ENCODE peak calls at places on chromosomes 4 and X, in nine cellular contexts. One of them, this sample, is unnamed.

GRCh38 chrX:150361777-150362351 is 1.3 kb upstream of the MAMLD1 start:
- DNase-seq in GM23248: peak; percentile 66
- DNase-seq in suprapubic skin: no peak
- DNase-seq in uterus: no peak
- DNase-seq in psoas muscle: peak; percentile 53
- DNase-seq in tibial artery: no peak
- DNase-seq in MM.1S: no peak
- DNase-seq in naive thymus-derived CD4-positive, alpha-beta T cell: peak; percentile 37
- DNase-seq in K562: no peak
- DNase-seq in this sample: no peak

GRCh38 chrX:53081925-53082772 is at the start of gene TSPYL2:
- DNase-seq in GM23248: peak; percentile 93
- DNase-seq in suprapubic skin: peak; percentile 96
- DNase-seq in uterus: peak; percentile 94
- DNase-seq in psoas muscle: peak; percentile 97
- DNase-seq in tibial artery: peak; percentile 91
- DNase-seq in MM.1S: peak; percentile 88
- DNase-seq in naive thymus-derived CD4-positive, alpha-beta T cell: peak; percentile 91
- DNase-seq in K562: peak; percentile 78
- DNase-seq in this sample: peak; percentile 98

GRCh38 chr4:104592894-104593470 is 98.3 kb upstream of the CXXC4 start:
- DNase-seq in GM23248: no peak
- DNase-seq in suprapubic skin: no peak
- DNase-seq in uterus: no peak
- DNase-seq in psoas muscle: no peak
- DNase-seq in tibial artery: no peak
- DNase-seq in MM.1S: no peak
- DNase-seq in naive thymus-derived CD4-positive, alpha-beta T cell: no peak
- DNase-seq in K562: no peak
- DNase-seq in this sample: no peak

GRCh38 chrX:118627084-118627758 is 100.2 kb upstream of the IL13RA1 start:
- DNase-seq in GM23248: peak; percentile 25
- DNase-seq in suprapubic skin: no peak
- DNase-seq in uterus: no peak
- DNase-seq in psoas muscle: no peak
- DNase-seq in tibial artery: no peak
- DNase-seq in MM.1S: peak; percentile 11
- DNase-seq in naive thymus-derived CD4-positive, alpha-beta T cell: no peak
- DNase-seq in K562: no peak
- DNase-seq in this sample: no peak

GRCh38 chrX:130704053-130705038 is 198.7 kb downstream of the ENOX2 start:
- DNase-seq in GM23248: peak; percentile 54
- DNase-seq in suprapubic skin: no peak
- DNase-seq in uterus: no peak
- DNase-seq in psoas muscle: no peak
- DNase-seq in tibial artery: no peak
- DNase-seq in MM.1S: no peak
- DNase-seq in naive thymus-derived CD4-positive, alpha-beta T cell: no peak
- DNase-seq in K562: no peak
- DNase-seq in this sample: no peak

GRCh38 chr4:142434519-142435224 is 411.4 kb downstream of the INPP4B start:
- DNase-seq in GM23248: no peak
- DNase-seq in suprapubic skin: no peak
- DNase-seq in uterus: no peak
- DNase-seq in psoas muscle: no peak
- DNase-seq in tibial artery: no peak
- DNase-seq in MM.1S: no peak
- DNase-seq in naive thymus-derived CD4-positive, alpha-beta T cell: no peak
- DNase-seq in K562: no peak
- DNase-seq in this sample: no peak

GRCh38 chr4:114383721-114384120 is 214.9 kb upstream of the UGT8 start:
- DNase-seq in GM23248: peak; percentile 92
- DNase-seq in suprapubic skin: no peak
- DNase-seq in uterus: no peak
- DNase-seq in psoas muscle: no peak
- DNase-seq in tibial artery: no peak
- DNase-seq in MM.1S: no peak
- DNase-seq in naive thymus-derived CD4-positive, alpha-beta T cell: no peak
- DNase-seq in K562: no peak
- DNase-seq in this sample: no peak

GRCh38 chr4:185711764-185712163 is 100.2 kb downstream of the SORBS2 start:
- DNase-seq in GM23248: no peak
- DNase-seq in suprapubic skin: no peak
- DNase-seq in uterus: no peak
- DNase-seq in psoas muscle: no peak
- DNase-seq in tibial artery: no peak
- DNase-seq in MM.1S: no peak
- DNase-seq in naive thymus-derived CD4-positive, alpha-beta T cell: no peak
- DNase-seq in K562: no peak
- DNase-seq in this sample: no peak

GRCh38 chr4:112552668-112553067 is 36.7 kb upstream of the NEUROG2 start:
- DNase-seq in GM23248: peak; percentile 82
- DNase-seq in suprapubic skin: no peak
- DNase-seq in uterus: no peak
- DNase-seq in psoas muscle: no peak
- DNase-seq in tibial artery: no peak
- DNase-seq in MM.1S: no peak
- DNase-seq in naive thymus-derived CD4-positive, alpha-beta T cell: no peak
- DNase-seq in K562: no peak
- DNase-seq in this sample: no peak

GRCh38 chrX:33831211-33831610 is 300.9 kb downstream of the FAM47A start:
- DNase-seq in GM23248: no peak
- DNase-seq in suprapubic skin: no peak
- DNase-seq in uterus: no peak
- DNase-seq in psoas muscle: no peak
- DNase-seq in tibial artery: no peak
- DNase-seq in MM.1S: no peak
- DNase-seq in naive thymus-derived CD4-positive, alpha-beta T cell: no peak
- DNase-seq in K562: no peak
- DNase-seq in this sample: no peak

GRCh38 chr4:185028625-185029024 is 10.3 kb downstream of the HELT start:
- DNase-seq in GM23248: no peak
- DNase-seq in suprapubic skin: no peak
- DNase-seq in uterus: no peak
- DNase-seq in psoas muscle: no peak
- DNase-seq in tibial artery: no peak
- DNase-seq in MM.1S: no peak
- DNase-seq in naive thymus-derived CD4-positive, alpha-beta T cell: no peak
- DNase-seq in K562: no peak
- DNase-seq in this sample: no peak

GRCh38 chr4:5711479-5712184 is 631 bp downstream of the EVC start:
- DNase-seq in GM23248: peak; percentile 87
- DNase-seq in suprapubic skin: no peak
- DNase-seq in uterus: peak; percentile 30
- DNase-seq in psoas muscle: peak; percentile 54
- DNase-seq in tibial artery: no peak
- DNase-seq in MM.1S: peak; percentile 54
- DNase-seq in naive thymus-derived CD4-positive, alpha-beta T cell: no peak
- DNase-seq in K562: no peak
- DNase-seq in this sample: no peak

GRCh38 chr4:125726121-125726520 is 411.4 kb downstream of the FAT4 start:
- DNase-seq in GM23248: no peak
- DNase-seq in suprapubic skin: no peak
- DNase-seq in uterus: no peak
- DNase-seq in psoas muscle: no peak
- DNase-seq in tibial artery: no peak
- DNase-seq in MM.1S: no peak
- DNase-seq in naive thymus-derived CD4-positive, alpha-beta T cell: no peak
- DNase-seq in K562: no peak
- DNase-seq in this sample: no peak

GRCh38 chrX:7205037-7205577 is 57.2 kb upstream of the PUDP start:
- DNase-seq in GM23248: no peak
- DNase-seq in suprapubic skin: no peak
- DNase-seq in uterus: no peak
- DNase-seq in psoas muscle: no peak
- DNase-seq in tibial artery: no peak
- DNase-seq in MM.1S: no peak
- DNase-seq in naive thymus-derived CD4-positive, alpha-beta T cell: no peak
- DNase-seq in K562: no peak
- DNase-seq in this sample: no peak
- H3K4me1 ChIP-seq in GM23248: no peaks in the 10 kb centered on the region
- H3K4me1 ChIP-seq in suprapubic skin: no peaks in the 10 kb centered on the region
- H3K4me1 ChIP-seq in uterus: no peaks in the 10 kb centered on the region
- H3K4me1 ChIP-seq in psoas muscle: no peaks in the 10 kb centered on the region
- H3K4me1 ChIP-seq in tibial artery: no peaks in the 10 kb centered on the region
- H3K4me1 ChIP-seq in MM.1S: no peaks in the 10 kb centered on the region
- H3K4me1 ChIP-seq in naive thymus-derived CD4-positive, alpha-beta T cell: no peaks in the 10 kb centered on the region
- H3K4me1 ChIP-seq in K562: no peaks in the 10 kb centered on the region
- H3K4me1 ChIP-seq in this sample: no peaks in the 10 kb centered on the region

GRCh38 chr4:8202526-8203375 is 3.7 kb downstream of the SH3TC1 start:
- DNase-seq in GM23248: no peak
- DNase-seq in suprapubic skin: no peak
- DNase-seq in uterus: no peak
- DNase-seq in psoas muscle: no peak
- DNase-seq in tibial artery: no peak
- DNase-seq in MM.1S: no peak
- DNase-seq in naive thymus-derived CD4-positive, alpha-beta T cell: no peak
- DNase-seq in K562: no peak
- DNase-seq in this sample: no peak
- H3K4me1 ChIP-seq in GM23248: peaks cover 8% of the 10 kb centered on the region
- H3K4me1 ChIP-seq in suprapubic skin: peaks cover 60% of the 10 kb centered on the region
- H3K4me1 ChIP-seq in uterus: no peaks in the 10 kb centered on the region
- H3K4me1 ChIP-seq in psoas muscle: no peaks in the 10 kb centered on the region
- H3K4me1 ChIP-seq in tibial artery: peaks cover 8% of the 10 kb centered on the region
- H3K4me1 ChIP-seq in MM.1S: peaks cover 6% of the 10 kb centered on the region
- H3K4me1 ChIP-seq in naive thymus-derived CD4-positive, alpha-beta T cell: peaks cover 27% of the 10 kb centered on the region
- H3K4me1 ChIP-seq in K562: peaks cover 16% of the 10 kb centered on the region
- H3K4me1 ChIP-seq in this sample: peaks cover 27% of the 10 kb centered on the region

GRCh38 chr4:183875251-183875825 is 29.8 kb upstream of the STOX2 start:
- DNase-seq in GM23248: no peak
- DNase-seq in suprapubic skin: no peak
- DNase-seq in uterus: no peak
- DNase-seq in psoas muscle: no peak
- DNase-seq in tibial artery: no peak
- DNase-seq in MM.1S: no peak
- DNase-seq in naive thymus-derived CD4-positive, alpha-beta T cell: no peak
- DNase-seq in K562: no peak
- DNase-seq in this sample: peak; percentile 68
- H3K4me1 ChIP-seq in GM23248: no peaks in the 10 kb centered on the region
- H3K4me1 ChIP-seq in suprapubic skin: peaks cover 21% of the 10 kb centered on the region
- H3K4me1 ChIP-seq in uterus: no peaks in the 10 kb centered on the region
- H3K4me1 ChIP-seq in psoas muscle: peaks cover 8% of the 10 kb centered on the region
- H3K4me1 ChIP-seq in tibial artery: no peaks in the 10 kb centered on the region
- H3K4me1 ChIP-seq in MM.1S: no peaks in the 10 kb centered on the region
- H3K4me1 ChIP-seq in naive thymus-derived CD4-positive, alpha-beta T cell: no peaks in the 10 kb centered on the region
- H3K4me1 ChIP-seq in K562: no peaks in the 10 kb centered on the region
- H3K4me1 ChIP-seq in this sample: peaks cover 10% of the 10 kb centered on the region

DNA sequence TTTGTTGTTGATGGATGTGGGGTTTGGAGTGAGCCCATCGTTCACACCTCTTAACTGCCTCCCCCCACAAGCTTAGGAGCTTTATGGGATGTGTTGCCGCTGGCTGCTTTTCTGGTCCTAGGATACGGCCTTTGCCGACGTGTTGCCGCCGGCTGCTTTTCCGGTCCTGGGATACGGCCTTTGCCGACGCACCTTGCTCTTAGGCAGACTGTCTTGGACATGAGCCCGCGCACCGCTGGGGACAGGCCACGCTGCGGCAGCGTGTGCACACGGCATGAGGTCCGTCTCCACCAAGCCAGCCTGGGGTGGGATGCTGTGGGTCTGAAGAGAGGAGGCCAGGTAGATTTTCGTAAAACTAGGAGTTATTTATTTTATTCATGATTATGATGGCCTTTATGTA is 14.2 kb downstream of the RGS12 start:
- DNase-seq in GM23248: no peak
- DNase-seq in suprapubic skin: no peak
- DNase-seq in uterus: peak; percentile 8
- DNase-seq in psoas muscle: no peak
- DNase-seq in tibial artery: peak; percentile 5
- DNase-seq in MM.1S: no peak
- DNase-seq in naive thymus-derived CD4-positive, alpha-beta T cell: no peak
- DNase-seq in K562: no peak
- DNase-seq in this sample: no peak
- H3K4me1 ChIP-seq in GM23248: peaks cover 14% of the 10 kb centered on the region
- H3K4me1 ChIP-seq in suprapubic skin: peaks cover 29% of the 10 kb centered on the region
- H3K4me1 ChIP-seq in uterus: no peaks in the 10 kb centered on the region
- H3K4me1 ChIP-seq in psoas muscle: peaks cover 35% of the 10 kb centered on the region
- H3K4me1 ChIP-seq in tibial artery: peaks cover 8% of the 10 kb centered on the region
- H3K4me1 ChIP-seq in MM.1S: no peaks in the 10 kb centered on the region
- H3K4me1 ChIP-seq in naive thymus-derived CD4-positive, alpha-beta T cell: peaks cover 36% of the 10 kb centered on the region
- H3K4me1 ChIP-seq in K562: peaks cover 10% of the 10 kb centered on the region
- H3K4me1 ChIP-seq in this sample: peaks cover 71% of the 10 kb centered on the region

This sample was measured in esophagus muscularis mucosa.